ENCODE peak calls at places on chromosome 4, in five cellular contexts. X is stimulated activated CD8-positive, alpha-beta memory T cell treated with anti-CD3 and anti-CD28 coated beads, Interleukin-2, amount 100 ng/mL, for 48 hours; N is WERI-Rb-1; U is stomach; K is M059J. R is an unnamed sample.

GRCh38 chr4:52876063-52876462 is 13.9 kb downstream of the RASL11B start:
- DNase-seq in X (no peak), N (no peak), U (no peak), K (no peak), R (no peak)

GRCh38 chr4:185143596-185143969 is 517 bp downstream of the SLC25A4 start:
- DNase-seq in X (no peak), N (peak), U (peak), K (peak), R (no peak)

GRCh38 chr4:140213116-140213515 is 59.1 kb upstream of the MAML3 start:
- DNase-seq in X (no peak), N (no peak), U (no peak), K (no peak), R (no peak)

GRCh38 chr4:10121568-10122097 is 5.0 kb upstream of the WDR1 start:
- DNase-seq in X (no peak), N (no peak), U (no peak), K (no peak), R (no peak)

GRCh38 chr4:123505077-123505456 is 108.5 kb downstream of the SPRY1 start:
- DNase-seq in X (no peak), N (peak), U (peak), K (no peak), R (no peak)

GRCh38 chr4:142719854-142720541 is 126.1 kb downstream of the INPP4B start:
- DNase-seq in X (no peak), N (no peak), U (no peak), K (peak), R (no peak)

GRCh38 chr4:74056858-74057562 is 18.5 kb upstream of the CXCL3 start:
- DNase-seq in X (no peak), N (no peak), U (no peak), K (peak), R (no peak)

GRCh38 chr4:107824367-107825071 is at the start of gene SGMS2:
- DNase-seq in X (peak), N (peak), U (peak), K (peak), R (peak)

GRCh38 chr4:15341022-15341732 is 86.7 kb upstream of the C1QTNF7 start:
- DNase-seq in X (no peak), N (peak), U (no peak), K (no peak), R (no peak)

GRCh38 chr4:186699881-186700397 is 23.7 kb downstream of the FAT1 start:
- DNase-seq in X (no peak), N (no peak), U (no peak), K (no peak), R (no peak)

GRCh38 chr4:128384091-128384520 is 96.5 kb upstream of the PGRMC2 start:
- DNase-seq in X (no peak), N (no peak), U (no peak), K (peak), R (no peak)

GRCh38 chr4:138235419-138235952 is 6.7 kb downstream of the SLC7A11 start:
- DNase-seq in X (no peak), N (no peak), U (no peak), K (peak), R (no peak)

GRCh38 chr4:6909970-6910339 is 329 bp downstream of the TBC1D14 start:
- DNase-seq in X (no peak), N (peak), U (no peak), K (peak), R (no peak)

GRCh38 chr4:89161841-89162240 is 50.5 kb downstream of the TIGD2 start:
- DNase-seq in X (no peak), N (no peak), U (no peak), K (peak), R (no peak)

GRCh38 chr4:123587983-123588494 is 191.4 kb downstream of the SPRY1 start:
- DNase-seq in X (no peak), N (no peak), U (peak), K (peak), R (no peak)

GRCh38 chr4:89558147-89558546 is 250.5 kb upstream of the GPRIN3 start:
- DNase-seq in X (no peak), N (no peak), U (no peak), K (peak), R (no peak)

GRCh38 chr4:33714971-33715370 is 2529.3 kb downstream of the ARAP2 start:
- DNase-seq in X (no peak), N (no peak), U (no peak), K (no peak), R (no peak)

GRCh38 chr4:54586343-54586953 is 71.3 kb upstream of the KIT start:
- DNase-seq in X (no peak), N (no peak), U (no peak), K (peak), R (no peak)

GRCh38 chr4:73187325-73187724 is 71.3 kb downstream of the ANKRD17 start:
- DNase-seq in X (no peak), N (no peak), U (no peak), K (peak), R (no peak)

GRCh38 chr4:41878991-41879491 is 56.2 kb upstream of the TMEM33 start:
- DNase-seq in X (no peak), N (no peak), U (no peak), K (no peak), R (no peak)

GRCh38 chr4:184474261-184475095 is at the start of gene IRF2:
- DNase-seq in X (peak), N (peak), U (peak), K (peak), R (peak)

R was measured in tibial nerve.